ENCODE peak calls at places on chromosomes 5 and 9, in five cellular contexts. One of them, this sample, is unnamed.

GRCh38 chr9:95206143-95206542 is 111.4 kb downstream of the FANCC start:
- DNase-seq in HCT116: no peak
- DNase-seq in A549: no peak
- DNase-seq in GM12878: no peak
- DNase-seq in endothelial cell of umbilical vein: no peak
- DNase-seq in this sample: no peak

GRCh38 chr5:150960791-150961396 is 56.1 kb upstream of the ZNF300 start:
- DNase-seq in GM12878: no peak
- DNase-seq in HCT116: peak
- DNase-seq in A549: peak
- DNase-seq in endothelial cell of umbilical vein: no peak
- DNase-seq in this sample: peak

GRCh38 chr5:154444559-154445421 is 1.0 kb upstream of the SAP30L start:
- DNase-seq in HCT116: no peak
- DNase-seq in GM12878: no peak
- DNase-seq in endothelial cell of umbilical vein: peak
- DNase-seq in A549: peak
- DNase-seq in this sample: peak

GRCh38 chr5:131302506-131302905 is 38.7 kb downstream of the CDC42SE2 start:
- DNase-seq in HCT116: no peak
- DNase-seq in endothelial cell of umbilical vein: no peak
- DNase-seq in A549: no peak
- DNase-seq in GM12878: no peak
- DNase-seq in this sample: no peak

GRCh38 chr9:84278131-84278530 is 62.4 kb downstream of the SLC28A3 start:
- DNase-seq in A549: no peak
- DNase-seq in GM12878: no peak
- DNase-seq in endothelial cell of umbilical vein: no peak
- DNase-seq in HCT116: no peak
- DNase-seq in this sample: no peak

GRCh38 chr5:176530983-176531901 is 6.0 kb downstream of the RNF44 start:
- DNase-seq in A549: no peak
- DNase-seq in HCT116: no peak
- DNase-seq in endothelial cell of umbilical vein: no peak
- DNase-seq in GM12878: no peak
- DNase-seq in this sample: no peak

GRCh38 chr5:44426944-44427343 is 37.7 kb upstream of the FGF10 start:
- DNase-seq in endothelial cell of umbilical vein: no peak
- DNase-seq in HCT116: no peak
- DNase-seq in A549: no peak
- DNase-seq in GM12878: no peak
- DNase-seq in this sample: no peak

GRCh38 chr5:1400936-1401335 is 44.3 kb downstream of the SLC6A3 start:
- DNase-seq in GM12878: no peak
- DNase-seq in A549: no peak
- DNase-seq in endothelial cell of umbilical vein: no peak
- DNase-seq in HCT116: no peak
- DNase-seq in this sample: no peak

GRCh38 chr9:33739407-33739806 is 56.0 kb upstream of the PRSS3 start:
- DNase-seq in HCT116: no peak
- DNase-seq in A549: no peak
- DNase-seq in GM12878: no peak
- DNase-seq in endothelial cell of umbilical vein: no peak
- DNase-seq in this sample: no peak

GRCh38 chr9:2816476-2817141 is 27.3 kb downstream of the PUM3 start:
- DNase-seq in endothelial cell of umbilical vein: no peak
- DNase-seq in A549: no peak
- DNase-seq in HCT116: no peak
- DNase-seq in GM12878: no peak
- DNase-seq in this sample: no peak

GRCh38 chr5:144944936-144945335 is 774.3 kb downstream of the KCTD16 start:
- DNase-seq in endothelial cell of umbilical vein: no peak
- DNase-seq in HCT116: no peak
- DNase-seq in A549: no peak
- DNase-seq in GM12878: no peak
- DNase-seq in this sample: no peak

GRCh38 chr9:124784503-124784902 is 7.6 kb downstream of the OLFML2A start:
- DNase-seq in GM12878: no peak
- DNase-seq in HCT116: no peak
- DNase-seq in endothelial cell of umbilical vein: no peak
- DNase-seq in A549: no peak
- DNase-seq in this sample: peak

GRCh38 chr5:73446631-73447233 is 1.8 kb downstream of the FOXD1 start:
- DNase-seq in GM12878: no peak
- DNase-seq in HCT116: no peak
- DNase-seq in A549: peak
- DNase-seq in endothelial cell of umbilical vein: no peak
- DNase-seq in this sample: no peak

GRCh38 chr5:154944716-154945115 is 3.8 kb downstream of the MRPL22 start:
- DNase-seq in HCT116: no peak
- DNase-seq in GM12878: no peak
- DNase-seq in endothelial cell of umbilical vein: peak
- DNase-seq in A549: no peak
- DNase-seq in this sample: no peak

GRCh38 chr9:12916037-12916436 is 141.2 kb downstream of the LURAP1L start:
- DNase-seq in endothelial cell of umbilical vein: no peak
- DNase-seq in A549: no peak
- DNase-seq in HCT116: peak
- DNase-seq in GM12878: no peak
- DNase-seq in this sample: no peak

GRCh38 chr9:114718801-114719221 is 36.8 kb upstream of the TEX48 start:
- DNase-seq in endothelial cell of umbilical vein: no peak
- DNase-seq in HCT116: peak
- DNase-seq in A549: peak
- DNase-seq in GM12878: no peak
- DNase-seq in this sample: no peak

GRCh38 chr9:131651599-131651998 is 88.3 kb downstream of the RAPGEF1 start:
- DNase-seq in endothelial cell of umbilical vein: no peak
- DNase-seq in HCT116: no peak
- DNase-seq in GM12878: no peak
- DNase-seq in A549: no peak
- DNase-seq in this sample: peak

GRCh38 chr9:13033959-13034695 is 245.4 kb downstream of the MPDZ start:
- DNase-seq in HCT116: peak
- DNase-seq in GM12878: no peak
- DNase-seq in A549: peak
- DNase-seq in endothelial cell of umbilical vein: peak
- DNase-seq in this sample: peak

GRCh38 chr9:91834740-91835139 is 115.3 kb downstream of the ROR2 start:
- DNase-seq in GM12878: no peak
- DNase-seq in HCT116: no peak
- DNase-seq in endothelial cell of umbilical vein: no peak
- DNase-seq in A549: no peak
- DNase-seq in this sample: no peak
- H3K4me3 ChIP-seq in GM12878: no peak
- H3K4me3 ChIP-seq in HCT116: no peak
- H3K4me3 ChIP-seq in endothelial cell of umbilical vein: no peak
- H3K4me3 ChIP-seq in A549: no peak
- H3K4me3 ChIP-seq in this sample: no peak

GRCh38 chr9:129400971-129401622 is 219.8 kb downstream of the C9orf50 start:
- DNase-seq in endothelial cell of umbilical vein: no peak
- DNase-seq in A549: no peak
- DNase-seq in HCT116: no peak
- DNase-seq in GM12878: no peak
- DNase-seq in this sample: no peak
- TF ChIP-seq MAX in endothelial cell of umbilical vein: no peak
- TF ChIP-seq MAX in A549: no peak
- TF ChIP-seq MAX in HCT116: no peak
- TF ChIP-seq MAX in GM12878: no peak
- TF ChIP-seq MAX in this sample: no peak

GRCh38 chr5:103258368-103258956 is at the start of gene MACIR:
- DNase-seq in GM12878: peak
- DNase-seq in A549: peak
- DNase-seq in HCT116: peak
- DNase-seq in endothelial cell of umbilical vein: peak
- DNase-seq in this sample: peak
- TF ChIP-seq POLR2A in GM12878: peak
- TF ChIP-seq POLR2A in A549: peak
- TF ChIP-seq POLR2A in HCT116: peak
- TF ChIP-seq POLR2A in endothelial cell of umbilical vein: peak
- TF ChIP-seq POLR2A in this sample: peak

DNA sequence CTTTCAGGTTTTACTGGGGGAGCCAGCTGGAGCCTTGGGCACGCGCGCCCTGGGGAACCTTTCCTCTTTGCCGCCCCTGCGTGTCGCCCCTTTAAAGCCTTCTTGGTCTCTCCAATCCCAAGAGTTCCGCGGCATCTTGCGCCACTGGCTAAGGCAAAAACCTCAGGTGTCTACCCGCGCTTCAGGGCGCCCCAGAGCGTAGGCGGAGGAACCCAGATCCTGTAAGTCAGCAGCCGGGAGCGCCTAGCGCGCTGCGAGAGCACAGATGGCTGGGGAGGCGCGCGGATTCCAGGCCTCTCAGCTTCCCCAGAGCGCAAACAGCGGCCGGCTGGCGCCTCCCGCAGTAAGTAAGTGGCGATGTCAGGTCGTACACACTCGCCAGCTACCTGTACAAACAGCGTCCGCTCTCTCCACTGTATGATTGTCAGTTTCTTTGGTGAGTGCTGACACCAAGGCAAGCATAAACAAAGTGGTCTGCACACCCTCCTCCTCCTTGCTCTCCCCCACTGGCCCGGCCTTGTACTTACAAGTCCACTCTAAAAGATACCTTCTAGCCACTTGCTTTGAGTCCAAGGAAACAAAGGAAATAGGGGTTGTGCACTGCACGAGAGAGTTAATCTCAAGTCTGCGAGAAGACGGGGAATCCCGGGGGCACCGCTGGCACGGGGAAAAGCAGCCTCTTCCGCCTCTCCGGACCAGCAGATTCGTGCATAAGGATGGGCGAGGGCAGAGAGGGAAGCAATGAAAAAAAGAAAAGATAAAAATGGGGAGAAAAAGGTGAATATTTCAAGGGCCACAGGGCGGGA is 2.9 kb downstream of the HTR1A start:
- DNase-seq in HCT116: no peak
- DNase-seq in GM12878: no peak
- DNase-seq in A549: peak
- DNase-seq in endothelial cell of umbilical vein: no peak
- DNase-seq in this sample: no peak
- H3K4me3 ChIP-seq in HCT116: no peak
- H3K4me3 ChIP-seq in GM12878: no peak
- H3K4me3 ChIP-seq in A549: no peak
- H3K4me3 ChIP-seq in endothelial cell of umbilical vein: no peak
- H3K4me3 ChIP-seq in this sample: no peak